ENCODE peak calls at places on chromosomes 4 and X, in seven cellular contexts. B is cardiac fibroblast; K is CD8-positive, alpha-beta T cell; N is osteoblast; D is endodermal cell; V is sigmoid colon; A is fibroblast of villous mesenchyme. H is an unnamed sample.

GRCh38 chrX:38806875-38807601 is 5.8 kb downstream of the MID1IP1 start:
- DNase-seq in B (no peak), V (no peak), D (peak), K (no peak), N (no peak), A (no peak), H (no peak)

GRCh38 chrX:82711432-82711831 is 796.7 kb upstream of the POU3F4 start:
- DNase-seq in K (no peak), V (no peak), D (no peak), A (no peak), B (no peak), N (no peak), H (no peak)

GRCh38 chr4:111362891-111363290 is 740.0 kb upstream of the PITX2 start:
- DNase-seq in D (peak), N (peak), V (no peak), K (no peak), B (peak), A (peak), H (peak)

GRCh38 chr4:158884280-158884679 is 115.5 kb downstream of the FNIP2 start:
- DNase-seq in B (peak), K (no peak), V (peak), A (no peak), N (peak), D (no peak), H (peak)

GRCh38 chrX:147953976-147954375 is 27.2 kb upstream of the FMR1NB start:
- DNase-seq in V (no peak), D (no peak), N (no peak), A (no peak), K (no peak), B (peak), H (no peak)

GRCh38 chr4:52052475-52052780 is 1.3 kb downstream of the SPATA18 start:
- DNase-seq in N (no peak), D (no peak), B (peak), V (no peak), K (no peak), A (no peak), H (peak)

GRCh38 chrX:53125506-53125905 is 31.6 kb downstream of the KANTR start:
- DNase-seq in N (peak), D (no peak), B (no peak), V (no peak), K (no peak), A (peak), H (no peak)

GRCh38 chr4:186039697-186040096 is 29.3 kb upstream of the TLR3 start:
- DNase-seq in N (no peak), B (peak), V (peak), K (no peak), A (no peak), D (no peak), H (no peak)

GRCh38 chr4:88352062-88352461 is 26.6 kb upstream of the HERC6 start:
- DNase-seq in K (no peak), D (no peak), B (peak), A (peak), V (no peak), N (no peak), H (peak)

GRCh38 chr4:112167790-112168189 is 22.5 kb downstream of the FAM241A start:
- DNase-seq in D (no peak), K (no peak), V (no peak), B (no peak), N (no peak), A (no peak), H (no peak)

GRCh38 chr4:6450709-6451108 is 21.7 kb downstream of the PPP2R2C start:
- DNase-seq in A (no peak), N (no peak), V (no peak), K (no peak), D (no peak), B (no peak), H (no peak)

GRCh38 chr4:36264205-36264826 is 17.1 kb upstream of the DTHD1 start:
- DNase-seq in D (no peak), B (no peak), K (no peak), A (no peak), N (no peak), V (no peak), H (no peak)

GRCh38 chr4:86451560-86452322 is 91.9 kb upstream of the MAPK10 start:
- DNase-seq in D (peak), B (peak), K (no peak), V (no peak), A (peak), N (no peak), H (no peak)

GRCh38 chr4:172997851-172998250 is 170.8 kb upstream of the GALNT7 start:
- DNase-seq in K (no peak), N (peak), A (no peak), V (no peak), D (no peak), B (no peak), H (no peak)

GRCh38 chr4:48602222-48602621 is 112.2 kb downstream of the ZAR1 start:
- DNase-seq in A (peak), B (no peak), N (peak), K (no peak), D (no peak), V (no peak), H (peak)

GRCh38 chr4:174663254-174663653 is 141.0 kb upstream of the HPGD start:
- DNase-seq in N (no peak), D (no peak), B (peak), A (peak), K (no peak), V (no peak), H (peak)

GRCh38 chrX:114626323-114626722 is 42.4 kb downstream of the HTR2C start:
- DNase-seq in K (no peak), V (no peak), N (no peak), D (no peak), B (peak), A (peak), H (peak)
- TF ChIP-seq CTCF in K (no peak), V (no peak), N (peak), D (peak), B (peak), A (peak), H (peak)

GRCh38 chr4:17694552-17694951 is 80.1 kb downstream of the MED28 start:
- DNase-seq in V (no peak), B (no peak), A (no peak), D (no peak), N (no peak), K (no peak), H (no peak)

GRCh38 chr4:17698116-17698515 is 83.3 kb downstream of the FAM184B start:
- DNase-seq in D (no peak), N (no peak), B (no peak), V (no peak), A (no peak), K (no peak), H (no peak)

GRCh38 chr4:17699380-17699779 is 82.0 kb downstream of the FAM184B start:
- DNase-seq in B (no peak), V (no peak), A (no peak), D (no peak), K (no peak), N (no peak), H (no peak)

GRCh38 chr4:17690898-17691297 is 76.5 kb downstream of the MED28 start:
- DNase-seq in A (no peak), D (no peak), K (no peak), N (peak), V (no peak), B (no peak), H (no peak)

GRCh38 chr4:17695341-17695740 is 80.9 kb downstream of the MED28 start:
- DNase-seq in D (no peak), K (no peak), N (no peak), B (no peak), A (no peak), V (no peak), H (no peak)
- H3K4me3 ChIP-seq in D (no peak), K (no peak), N (no peak), B (no peak), A (no peak), V (no peak), H (no peak)

DNA sequence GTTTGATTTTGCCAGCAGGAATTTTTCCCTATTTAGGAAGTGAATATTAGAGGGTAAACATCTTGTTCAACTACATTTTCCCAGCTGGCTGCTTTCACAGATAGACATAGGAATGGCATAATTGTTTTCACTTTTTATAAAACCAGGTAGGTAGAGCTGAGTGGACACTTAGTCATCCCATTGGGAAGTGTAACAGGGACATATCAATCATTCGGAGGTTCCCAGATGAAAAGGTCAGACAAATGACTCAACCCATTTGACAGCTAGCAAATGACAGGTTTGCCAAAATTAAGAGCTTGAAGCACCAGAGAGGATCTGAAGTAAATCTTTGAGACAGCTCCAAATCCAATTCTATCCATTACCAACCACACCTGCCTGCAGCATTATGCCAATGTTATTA is 205.3 kb downstream of the SLC39A8 start:
- DNase-seq in A (no peak), V (no peak), B (no peak), N (no peak), K (no peak), D (no peak), H (peak)
- TF ChIP-seq CTCF in A (no peak), V (no peak), B (no peak), N (no peak), K (no peak), D (no peak), H (no peak)

DNA sequence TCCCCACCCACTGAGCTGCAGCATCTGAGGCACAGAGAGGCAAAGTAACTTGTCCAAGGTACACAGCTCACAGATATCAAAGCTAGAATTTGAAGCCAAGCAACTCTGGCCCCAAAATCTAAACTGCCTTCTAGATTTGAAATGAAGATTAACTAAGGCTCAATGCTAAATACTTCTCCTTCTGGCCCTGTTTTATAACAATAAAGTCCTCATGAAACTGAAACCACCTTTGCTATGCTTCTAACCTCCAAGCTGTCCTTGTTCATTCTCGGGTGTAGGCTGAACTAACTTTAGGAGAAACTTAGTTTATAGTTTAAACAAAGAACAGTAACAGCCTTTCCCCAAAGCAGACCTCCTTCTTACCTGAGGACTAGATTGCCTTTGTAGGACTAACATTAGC is 93.6 kb downstream of the DCTD start:
- DNase-seq in N (peak), B (no peak), K (no peak), A (no peak), D (no peak), V (no peak), H (no peak)
- H3K4me3 ChIP-seq in N (no peak), B (no peak), K (no peak), A (no peak), D (no peak), V (no peak), H (no peak)

GRCh38 chr4:135744928-135745327 is 1543.3 kb upstream of the PABPC4L start:
- DNase-seq in A (no peak), B (no peak), D (no peak), K (no peak), N (no peak), V (no peak), H (no peak)

GRCh38 chr4:135735543-135735942 is 1534.0 kb upstream of the PABPC4L start:
- DNase-seq in A (no peak), K (no peak), V (no peak), D (no peak), B (no peak), N (no peak), H (no peak)

GRCh38 chr4:135741583-135741982 is 1540.0 kb upstream of the PABPC4L start:
- DNase-seq in V (no peak), D (no peak), A (no peak), B (no peak), N (no peak), K (no peak), H (no peak)

GRCh38 chr4:135739354-135739753 is 1537.8 kb upstream of the PABPC4L start:
- DNase-seq in K (no peak), B (no peak), A (no peak), N (no peak), D (no peak), V (no peak), H (no peak)
- TF ChIP-seq CTCF in K (no peak), B (no peak), A (no peak), N (no peak), D (no peak), V (no peak), H (no peak)